ENCODE peak calls at places on chromosomes 7 and 10, in five cellular contexts. I, N, G, B and J are unnamed samples. For H3K4me1, the result is how much of the 10 kb centered on the place peaks cover.

GRCh38 chr7:74272305-74273038 is 16.7 kb upstream of the CLIP2 start:
- DNase-seq in N (peak), G (peak), B (peak), I (peak), J (peak)

GRCh38 chr7:31095286-31096197 is 43.4 kb downstream of the ADCYAP1R1 start:
- DNase-seq in B (no peak), G (no peak), I (no peak), N (no peak), J (peak)

GRCh38 chr10:89553064-89553734 is 17.8 kb upstream of the SLC16A12 start:
- DNase-seq in I (no peak), B (no peak), N (no peak), G (no peak), J (no peak)

GRCh38 chr10:100364735-100365391 is 17.8 kb downstream of the SCD start:
- DNase-seq in N (no peak), G (peak), I (peak), B (peak), J (peak)

GRCh38 chr10:52877453-52877852 is 104.9 kb upstream of the MBL2 start:
- DNase-seq in G (no peak), N (no peak), I (no peak), B (no peak), J (no peak)

GRCh38 chr10:21134645-21135395 is 237.7 kb upstream of the NEBL start:
- DNase-seq in G (no peak), B (no peak), N (no peak), I (no peak), J (no peak)

GRCh38 chr10:74332398-74332797 is 181.4 kb downstream of the ADK start:
- DNase-seq in B (no peak), G (no peak), I (no peak), N (no peak), J (no peak)

GRCh38 chr10:78178940-78179339 is 145.3 kb downstream of the RPS24 start:
- DNase-seq in I (no peak), B (peak), G (no peak), N (no peak), J (peak)

GRCh38 chr7:139914306-139914747 is 85.3 kb downstream of the TBXAS1 start:
- DNase-seq in G (no peak), B (no peak), N (no peak), I (no peak), J (no peak)

GRCh38 chr7:151503902-151504714 is 15.6 kb downstream of the RHEB start:
- DNase-seq in N (no peak), G (no peak), B (peak), I (peak), J (peak)

GRCh38 chr10:110528224-110528997 is 30.7 kb downstream of the DUSP5 start:
- DNase-seq in N (no peak), B (no peak), I (no peak), G (no peak), J (no peak)

GRCh38 chr10:106577266-106577665 is 587.2 kb downstream of the SORCS1 start:
- DNase-seq in B (no peak), I (no peak), G (no peak), N (no peak), J (no peak)

GRCh38 chr7:41096921-41097320 is 606.0 kb downstream of the INHBA start:
- DNase-seq in N (no peak), B (no peak), I (no peak), G (no peak), J (no peak)

GRCh38 chr10:56012146-56012545 is 348.9 kb downstream of the ZWINT start:
- DNase-seq in B (no peak), I (no peak), G (no peak), N (no peak), J (no peak)

GRCh38 chr10:19828278-19829049 is 12.2 kb downstream of the PLXDC2 start:
- DNase-seq in I (peak), B (no peak), N (no peak), G (no peak), J (no peak)

GRCh38 chr7:129434846-129435318 is 650 bp downstream of the STRIP2 start:
- DNase-seq in B (peak), G (peak), N (no peak), I (no peak), J (no peak)

GRCh38 chr7:127718325-127718724 is 66.3 kb downstream of the SND1 start:
- DNase-seq in I (no peak), B (no peak), G (no peak), N (no peak), J (no peak)

GRCh38 chr10:76291175-76291574 is 859.8 kb downstream of the LRMDA start:
- DNase-seq in N (no peak), B (no peak), G (no peak), I (no peak), J (no peak)

GRCh38 chr7:49111706-49112105 is 187.4 kb downstream of the CDC14C start:
- DNase-seq in N (no peak), G (no peak), B (no peak), I (no peak), J (no peak)

GRCh38 chr10:95276367-95277200 is 14.2 kb downstream of the PDLIM1 start:
- DNase-seq in G (no peak), N (no peak), I (no peak), B (no peak), J (no peak)

GRCh38 chr10:95277201-95277570 is 13.6 kb downstream of the PDLIM1 start:
- DNase-seq in N (no peak), I (peak), G (no peak), B (no peak), J (no peak)

GRCh38 chr10:95273393-95274312 is 17.1 kb downstream of the PDLIM1 start:
- DNase-seq in N (no peak), I (peak), B (peak), G (no peak), J (no peak)

GRCh38 chr10:95277614-95278013 is 13.2 kb downstream of the PDLIM1 start:
- DNase-seq in I (no peak), G (no peak), B (no peak), N (no peak), J (no peak)

GRCh38 chr10:95275726-95276366 is 15.0 kb downstream of the PDLIM1 start:
- DNase-seq in B (no peak), G (no peak), N (no peak), I (no peak), J (no peak)
- H3K4me1 ChIP-seq in B (under half), G (half or more), N (half or more), I (half or more), J (half or more)

GRCh38 chr10:23035569-23035968 is 59.8 kb upstream of the MSRB2 start:
- DNase-seq in B (no peak), I (no peak), G (no peak), N (no peak), J (no peak)
- TF ChIP-seq CTCF in B (no peak), I (no peak), G (no peak), N (no peak), J (no peak)

GRCh38 chr7:149423441-149423970 is 37.4 kb downstream of the ZNF777 start:
- DNase-seq in N (no peak), G (peak), I (no peak), B (no peak), J (no peak)
- H3K4me3 ChIP-seq in N (no peak), G (no peak), I (no peak), B (no peak), J (peak)

GRCh38 chr10:30052062-30052461 is 7.3 kb downstream of the JCAD start:
- DNase-seq in I (no peak), G (no peak), B (no peak), N (no peak), J (no peak)

GRCh38 chr10:30047430-30047829 is 12.0 kb downstream of the JCAD start:
- DNase-seq in B (no peak), N (no peak), G (no peak), I (no peak), J (no peak)

GRCh38 chr10:30048768-30049507 is 10.4 kb downstream of the JCAD start:
- DNase-seq in I (no peak), B (no peak), N (no peak), G (peak), J (peak)

GRCh38 chr10:30047924-30048531 is 11.4 kb downstream of the JCAD start:
- DNase-seq in N (no peak), B (no peak), G (no peak), I (no peak), J (no peak)

DNA sequence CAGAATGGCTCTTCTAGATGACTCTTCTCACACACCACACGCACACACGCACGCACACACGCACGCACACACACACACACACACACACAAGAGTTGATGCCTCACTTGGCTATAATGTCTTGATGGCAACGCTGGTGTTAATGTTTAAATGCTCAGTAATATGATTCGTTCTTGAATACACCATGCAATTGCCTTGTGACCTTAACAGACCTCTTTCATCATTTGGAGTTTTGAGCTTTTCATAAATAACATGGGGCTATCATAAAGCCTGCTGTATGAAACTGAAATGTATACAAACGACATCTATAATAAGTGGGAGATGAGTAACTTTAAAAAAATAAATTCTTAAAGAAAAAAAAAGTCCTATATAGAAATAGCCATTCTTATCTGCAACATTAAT is 8.2 kb downstream of the JCAD start:
- DNase-seq in B (no peak), I (no peak), G (no peak), N (no peak), J (no peak)
- H3K4me1 ChIP-seq in B (under half), I (under half), G (half or more), N (under half), J (under half)